ENCODE peak calls at places on chromosomes 1 and 21, in nine cellular contexts. One of them, this sample, is unnamed.
A peak's percentile ranks its signal among the peaks of the same experiment; 100 is the strongest.

GRCh38 chr1:42424201-42424600 is 31.6 kb downstream of the ZMYND12 start:
- DNase-seq in IMR-90: peak; percentile 6
- DNase-seq in thoracic aorta: no peak
- DNase-seq in fibroblast of lung: peak; percentile 34
- DNase-seq in tibial nerve: no peak
- DNase-seq in left lung: no peak
- DNase-seq in OCI-LY7: no peak
- DNase-seq in heart right ventricle: no peak
- DNase-seq in pancreas: no peak
- DNase-seq in this sample: no peak

GRCh38 chr1:226644541-226645176 is 94.4 kb downstream of the ITPKB start:
- DNase-seq in fibroblast of lung: peak; percentile 19
- DNase-seq in heart right ventricle: no peak
- DNase-seq in left lung: peak; percentile 31
- DNase-seq in pancreas: no peak
- DNase-seq in IMR-90: peak; percentile 42
- DNase-seq in tibial nerve: no peak
- DNase-seq in thoracic aorta: no peak
- DNase-seq in OCI-LY7: no peak
- DNase-seq in this sample: no peak

GRCh38 chr1:96313216-96313615 is 408.4 kb upstream of the PTBP2 start:
- DNase-seq in fibroblast of lung: peak; percentile 91
- DNase-seq in IMR-90: peak; percentile 86
- DNase-seq in tibial nerve: no peak
- DNase-seq in pancreas: no peak
- DNase-seq in heart right ventricle: no peak
- DNase-seq in OCI-LY7: no peak
- DNase-seq in left lung: no peak
- DNase-seq in thoracic aorta: no peak
- DNase-seq in this sample: no peak

GRCh38 chr1:171858701-171859100 is 17.4 kb downstream of the DNM3 start:
- DNase-seq in left lung: no peak
- DNase-seq in OCI-LY7: no peak
- DNase-seq in heart right ventricle: no peak
- DNase-seq in pancreas: no peak
- DNase-seq in tibial nerve: no peak
- DNase-seq in IMR-90: no peak
- DNase-seq in thoracic aorta: no peak
- DNase-seq in fibroblast of lung: peak; percentile 17
- DNase-seq in this sample: no peak

GRCh38 chr1:114318951-114319350 is 165.3 kb upstream of the SYT6 start:
- DNase-seq in thoracic aorta: no peak
- DNase-seq in IMR-90: no peak
- DNase-seq in pancreas: no peak
- DNase-seq in heart right ventricle: no peak
- DNase-seq in fibroblast of lung: peak; percentile 30
- DNase-seq in OCI-LY7: no peak
- DNase-seq in left lung: no peak
- DNase-seq in tibial nerve: no peak
- DNase-seq in this sample: no peak

GRCh38 chr1:27205819-27206218 is 28.6 kb upstream of the WDTC1 start:
- DNase-seq in IMR-90: no peak
- DNase-seq in fibroblast of lung: no peak
- DNase-seq in pancreas: no peak
- DNase-seq in heart right ventricle: no peak
- DNase-seq in thoracic aorta: no peak
- DNase-seq in left lung: no peak
- DNase-seq in OCI-LY7: no peak
- DNase-seq in tibial nerve: no peak
- DNase-seq in this sample: no peak

GRCh38 chr1:22592919-22593790 is 29.9 kb downstream of the EPHA8 start:
- DNase-seq in tibial nerve: no peak
- DNase-seq in heart right ventricle: no peak
- DNase-seq in OCI-LY7: no peak
- DNase-seq in pancreas: no peak
- DNase-seq in IMR-90: no peak
- DNase-seq in fibroblast of lung: no peak
- DNase-seq in thoracic aorta: no peak
- DNase-seq in left lung: no peak
- DNase-seq in this sample: no peak

GRCh38 chr1:15370781-15371467 is 38.8 kb upstream of the EFHD2 start:
- DNase-seq in pancreas: peak; percentile 79
- DNase-seq in IMR-90: peak; percentile 22
- DNase-seq in left lung: no peak
- DNase-seq in tibial nerve: no peak
- DNase-seq in thoracic aorta: no peak
- DNase-seq in OCI-LY7: no peak
- DNase-seq in heart right ventricle: peak; percentile 56
- DNase-seq in fibroblast of lung: no peak
- DNase-seq in this sample: peak; percentile 90

GRCh38 chr1:1788646-1789431 is 10.6 kb upstream of the NADK start:
- DNase-seq in left lung: no peak
- DNase-seq in heart right ventricle: no peak
- DNase-seq in OCI-LY7: peak; percentile 45
- DNase-seq in thoracic aorta: no peak
- DNase-seq in pancreas: no peak
- DNase-seq in IMR-90: peak; percentile 42
- DNase-seq in tibial nerve: no peak
- DNase-seq in fibroblast of lung: no peak
- DNase-seq in this sample: no peak

GRCh38 chr1:5507340-5507739 is 484.9 kb downstream of the NPHP4 start:
- DNase-seq in fibroblast of lung: no peak
- DNase-seq in left lung: peak; percentile 19
- DNase-seq in OCI-LY7: no peak
- DNase-seq in thoracic aorta: no peak
- DNase-seq in pancreas: no peak
- DNase-seq in IMR-90: no peak
- DNase-seq in heart right ventricle: no peak
- DNase-seq in tibial nerve: no peak
- DNase-seq in this sample: no peak

GRCh38 chr1:46806196-46807020 is 7.6 kb downstream of the CYP4B1 start:
- DNase-seq in thoracic aorta: peak; percentile 7
- DNase-seq in OCI-LY7: no peak
- DNase-seq in fibroblast of lung: no peak
- DNase-seq in heart right ventricle: peak; percentile 69
- DNase-seq in left lung: peak; percentile 66
- DNase-seq in pancreas: peak; percentile 7
- DNase-seq in IMR-90: no peak
- DNase-seq in tibial nerve: peak; percentile 92
- DNase-seq in this sample: peak; percentile 53

GRCh38 chr21:22399717-22400520 is 1401.7 kb downstream of the NCAM2 start:
- DNase-seq in fibroblast of lung: no peak
- DNase-seq in heart right ventricle: no peak
- DNase-seq in pancreas: no peak
- DNase-seq in thoracic aorta: no peak
- DNase-seq in tibial nerve: no peak
- DNase-seq in IMR-90: no peak
- DNase-seq in OCI-LY7: no peak
- DNase-seq in left lung: no peak
- DNase-seq in this sample: no peak

GRCh38 chr1:19307804-19308508 is 4.0 kb downstream of the AKR7A2 start:
- DNase-seq in fibroblast of lung: no peak
- DNase-seq in IMR-90: no peak
- DNase-seq in OCI-LY7: no peak
- DNase-seq in pancreas: no peak
- DNase-seq in thoracic aorta: no peak
- DNase-seq in tibial nerve: no peak
- DNase-seq in left lung: no peak
- DNase-seq in heart right ventricle: no peak
- DNase-seq in this sample: no peak

GRCh38 chr1:157952601-157953000 is 40.8 kb upstream of the KIRREL1 start:
- DNase-seq in left lung: no peak
- DNase-seq in pancreas: no peak
- DNase-seq in thoracic aorta: no peak
- DNase-seq in heart right ventricle: no peak
- DNase-seq in tibial nerve: no peak
- DNase-seq in fibroblast of lung: no peak
- DNase-seq in IMR-90: no peak
- DNase-seq in OCI-LY7: no peak
- DNase-seq in this sample: no peak

GRCh38 chr1:181094402-181094801 is 5.9 kb downstream of the IER5 start:
- DNase-seq in IMR-90: no peak
- DNase-seq in fibroblast of lung: peak; percentile 56
- DNase-seq in heart right ventricle: no peak
- DNase-seq in left lung: no peak
- DNase-seq in pancreas: no peak
- DNase-seq in OCI-LY7: no peak
- DNase-seq in tibial nerve: no peak
- DNase-seq in thoracic aorta: no peak
- DNase-seq in this sample: no peak

GRCh38 chr1:66628951-66629350 is 95.0 kb downstream of the SGIP1 start:
- DNase-seq in thoracic aorta: no peak
- DNase-seq in tibial nerve: no peak
- DNase-seq in OCI-LY7: no peak
- DNase-seq in left lung: no peak
- DNase-seq in pancreas: no peak
- DNase-seq in IMR-90: no peak
- DNase-seq in fibroblast of lung: no peak
- DNase-seq in heart right ventricle: no peak
- DNase-seq in this sample: no peak

GRCh38 chr1:245771521-245772281 is 616.9 kb downstream of the KIF26B start:
- DNase-seq in OCI-LY7: no peak
- DNase-seq in left lung: no peak
- DNase-seq in thoracic aorta: no peak
- DNase-seq in heart right ventricle: no peak
- DNase-seq in fibroblast of lung: peak; percentile 99
- DNase-seq in IMR-90: peak; percentile 91
- DNase-seq in pancreas: no peak
- DNase-seq in tibial nerve: no peak
- DNase-seq in this sample: no peak
- TF ChIP-seq CTCF in OCI-LY7: no peak
- TF ChIP-seq CTCF in left lung: no peak
- TF ChIP-seq CTCF in thoracic aorta: no peak
- TF ChIP-seq CTCF in heart right ventricle: no peak
- TF ChIP-seq CTCF in fibroblast of lung: no peak
- TF ChIP-seq CTCF in IMR-90: no peak
- TF ChIP-seq CTCF in pancreas: no peak
- TF ChIP-seq CTCF in tibial nerve: no peak
- TF ChIP-seq CTCF in this sample: no peak

GRCh38 chr1:201447911-201448871 is 20.8 kb downstream of the PHLDA3 start:
- DNase-seq in pancreas: peak; percentile 71
- DNase-seq in heart right ventricle: peak; percentile 82
- DNase-seq in fibroblast of lung: peak; percentile 78
- DNase-seq in OCI-LY7: peak; percentile 77
- DNase-seq in left lung: peak; percentile 71
- DNase-seq in thoracic aorta: no peak
- DNase-seq in tibial nerve: peak; percentile 75
- DNase-seq in IMR-90: peak; percentile 70
- DNase-seq in this sample: peak; percentile 64
- H3K4me1 ChIP-seq in pancreas: no peaks in the 10 kb centered on the region
- H3K4me1 ChIP-seq in heart right ventricle: peaks cover 42% of the 10 kb centered on the region
- H3K4me1 ChIP-seq in fibroblast of lung: peaks cover 2% of the 10 kb centered on the region
- H3K4me1 ChIP-seq in OCI-LY7: peaks cover 43% of the 10 kb centered on the region
- H3K4me1 ChIP-seq in left lung: peaks cover 20% of the 10 kb centered on the region
- H3K4me1 ChIP-seq in thoracic aorta: peaks cover 23% of the 10 kb centered on the region
- H3K4me1 ChIP-seq in tibial nerve: peaks cover 67% of the 10 kb centered on the region
- H3K4me1 ChIP-seq in IMR-90: peaks cover 13% of the 10 kb centered on the region
- H3K4me1 ChIP-seq in this sample: peaks cover 11% of the 10 kb centered on the region

GRCh38 chr1:156336242-156336641 is 1.9 kb downstream of the CCT3 start:
- DNase-seq in IMR-90: no peak
- DNase-seq in left lung: no peak
- DNase-seq in OCI-LY7: peak; percentile 54
- DNase-seq in fibroblast of lung: peak; percentile 0
- DNase-seq in tibial nerve: no peak
- DNase-seq in pancreas: no peak
- DNase-seq in heart right ventricle: no peak
- DNase-seq in thoracic aorta: no peak
- DNase-seq in this sample: no peak
- TF ChIP-seq CTCF in IMR-90: no peak
- TF ChIP-seq CTCF in left lung: no peak
- TF ChIP-seq CTCF in OCI-LY7: peak; percentile 78
- TF ChIP-seq CTCF in fibroblast of lung: no peak
- TF ChIP-seq CTCF in tibial nerve: no peak
- TF ChIP-seq CTCF in pancreas: no peak
- TF ChIP-seq CTCF in heart right ventricle: no peak
- TF ChIP-seq CTCF in thoracic aorta: no peak
- TF ChIP-seq CTCF in this sample: no peak

GRCh38 chr1:151547119-151547899 is 7.2 kb downstream of the TUFT1 start:
- DNase-seq in OCI-LY7: no peak
- DNase-seq in IMR-90: peak; percentile 93
- DNase-seq in tibial nerve: peak; percentile 22
- DNase-seq in fibroblast of lung: peak; percentile 97
- DNase-seq in thoracic aorta: no peak
- DNase-seq in pancreas: peak; percentile 71
- DNase-seq in heart right ventricle: no peak
- DNase-seq in left lung: peak; percentile 64
- DNase-seq in this sample: peak; percentile 49
- H3K4me1 ChIP-seq in OCI-LY7: no peaks in the 10 kb centered on the region
- H3K4me1 ChIP-seq in IMR-90: peaks cover 27% of the 10 kb centered on the region
- H3K4me1 ChIP-seq in tibial nerve: peaks cover 17% of the 10 kb centered on the region
- H3K4me1 ChIP-seq in fibroblast of lung: peaks cover 36% of the 10 kb centered on the region
- H3K4me1 ChIP-seq in thoracic aorta: peaks cover 25% of the 10 kb centered on the region
- H3K4me1 ChIP-seq in pancreas: peaks cover 9% of the 10 kb centered on the region
- H3K4me1 ChIP-seq in heart right ventricle: no peaks in the 10 kb centered on the region
- H3K4me1 ChIP-seq in left lung: peaks cover 6% of the 10 kb centered on the region
- H3K4me1 ChIP-seq in this sample: no peaks in the 10 kb centered on the region

GRCh38 chr21:39612233-39613028 is at the start of gene B3GALT5:
- DNase-seq in IMR-90: no peak
- DNase-seq in pancreas: peak; percentile 39
- DNase-seq in fibroblast of lung: peak; percentile 72
- DNase-seq in thoracic aorta: no peak
- DNase-seq in left lung: no peak
- DNase-seq in tibial nerve: no peak
- DNase-seq in heart right ventricle: no peak
- DNase-seq in OCI-LY7: no peak
- DNase-seq in this sample: peak; percentile 36
- TF ChIP-seq CTCF in IMR-90: no peak
- TF ChIP-seq CTCF in pancreas: no peak
- TF ChIP-seq CTCF in fibroblast of lung: no peak
- TF ChIP-seq CTCF in thoracic aorta: no peak
- TF ChIP-seq CTCF in left lung: no peak
- TF ChIP-seq CTCF in tibial nerve: no peak
- TF ChIP-seq CTCF in heart right ventricle: no peak
- TF ChIP-seq CTCF in OCI-LY7: no peak
- TF ChIP-seq CTCF in this sample: no peak

This sample was measured in ovary.